ENCODE peak calls at places on chromosome 16, in six cellular contexts. One of them, this sample, is unnamed.

GRCh38 chr16:58661199-58661830 is 23.3 kb downstream of the SLC38A7 start:
- DNase-seq in tibial artery: no peak
- DNase-seq in fibroblast of mammary gland: peak
- DNase-seq in CD8-positive, alpha-beta T cell: no peak
- DNase-seq in gastrocnemius medialis: peak
- DNase-seq in CD4-positive, alpha-beta T cell: no peak
- DNase-seq in this sample: peak

GRCh38 chr16:68760671-68761275 is 23.7 kb downstream of the CDH1 start:
- DNase-seq in tibial artery: no peak
- DNase-seq in fibroblast of mammary gland: peak
- DNase-seq in CD8-positive, alpha-beta T cell: no peak
- DNase-seq in gastrocnemius medialis: no peak
- DNase-seq in CD4-positive, alpha-beta T cell: no peak
- DNase-seq in this sample: no peak

GRCh38 chr16:6160871-6161270 is 1063.3 kb upstream of the EEF2KMT start:
- DNase-seq in tibial artery: no peak
- DNase-seq in fibroblast of mammary gland: no peak
- DNase-seq in CD8-positive, alpha-beta T cell: no peak
- DNase-seq in gastrocnemius medialis: no peak
- DNase-seq in CD4-positive, alpha-beta T cell: no peak
- DNase-seq in this sample: no peak

GRCh38 chr16:12247811-12248210 is 271.3 kb downstream of the SNX29 start:
- DNase-seq in tibial artery: no peak
- DNase-seq in fibroblast of mammary gland: no peak
- DNase-seq in CD8-positive, alpha-beta T cell: no peak
- DNase-seq in gastrocnemius medialis: no peak
- DNase-seq in CD4-positive, alpha-beta T cell: no peak
- DNase-seq in this sample: no peak

GRCh38 chr16:85908444-85908843 is 9.5 kb downstream of the IRF8 start:
- DNase-seq in tibial artery: no peak
- DNase-seq in fibroblast of mammary gland: no peak
- DNase-seq in CD8-positive, alpha-beta T cell: no peak
- DNase-seq in gastrocnemius medialis: no peak
- DNase-seq in CD4-positive, alpha-beta T cell: no peak
- DNase-seq in this sample: no peak

GRCh38 chr16:22098538-22099255 is 6.4 kb downstream of the VWA3A start:
- DNase-seq in tibial artery: no peak
- DNase-seq in fibroblast of mammary gland: peak
- DNase-seq in CD8-positive, alpha-beta T cell: no peak
- DNase-seq in gastrocnemius medialis: no peak
- DNase-seq in CD4-positive, alpha-beta T cell: no peak
- DNase-seq in this sample: no peak

GRCh38 chr16:3147046-3147756 is 12.4 kb downstream of the ZNF213 start:
- DNase-seq in tibial artery: no peak
- DNase-seq in fibroblast of mammary gland: no peak
- DNase-seq in CD8-positive, alpha-beta T cell: no peak
- DNase-seq in gastrocnemius medialis: no peak
- DNase-seq in CD4-positive, alpha-beta T cell: no peak
- DNase-seq in this sample: no peak

GRCh38 chr16:22206847-22207714 is 1.0 kb downstream of the EEF2K start:
- DNase-seq in tibial artery: peak
- DNase-seq in fibroblast of mammary gland: peak
- DNase-seq in CD8-positive, alpha-beta T cell: peak
- DNase-seq in gastrocnemius medialis: peak
- DNase-seq in CD4-positive, alpha-beta T cell: no peak
- DNase-seq in this sample: peak

GRCh38 chr16:71933913-71934696 is 38.8 kb downstream of the IST1 start:
- DNase-seq in tibial artery: no peak
- DNase-seq in fibroblast of mammary gland: peak
- DNase-seq in CD8-positive, alpha-beta T cell: no peak
- DNase-seq in gastrocnemius medialis: no peak
- DNase-seq in CD4-positive, alpha-beta T cell: no peak
- DNase-seq in this sample: no peak

GRCh38 chr16:49474741-49475140 is 101.1 kb downstream of the C16orf78 start:
- DNase-seq in tibial artery: peak
- DNase-seq in fibroblast of mammary gland: no peak
- DNase-seq in CD8-positive, alpha-beta T cell: no peak
- DNase-seq in gastrocnemius medialis: no peak
- DNase-seq in CD4-positive, alpha-beta T cell: no peak
- DNase-seq in this sample: no peak

GRCh38 chr16:85903576-85903975 is 4.6 kb downstream of the IRF8 start:
- DNase-seq in tibial artery: no peak
- DNase-seq in fibroblast of mammary gland: no peak
- DNase-seq in CD8-positive, alpha-beta T cell: no peak
- DNase-seq in gastrocnemius medialis: no peak
- DNase-seq in CD4-positive, alpha-beta T cell: no peak
- DNase-seq in this sample: no peak

GRCh38 chr16:80518436-80518835 is 22.4 kb upstream of the DYNLRB2 start:
- DNase-seq in tibial artery: no peak
- DNase-seq in fibroblast of mammary gland: peak
- DNase-seq in CD8-positive, alpha-beta T cell: peak
- DNase-seq in gastrocnemius medialis: no peak
- DNase-seq in CD4-positive, alpha-beta T cell: peak
- DNase-seq in this sample: no peak

GRCh38 chr16:57422026-57422944 is 17.7 kb downstream of the CCL17 start:
- DNase-seq in tibial artery: peak
- DNase-seq in fibroblast of mammary gland: peak
- DNase-seq in CD8-positive, alpha-beta T cell: no peak
- DNase-seq in gastrocnemius medialis: no peak
- DNase-seq in CD4-positive, alpha-beta T cell: no peak
- DNase-seq in this sample: no peak

GRCh38 chr16:23125277-23125676 is 24.0 kb downstream of the USP31 start:
- DNase-seq in tibial artery: no peak
- DNase-seq in fibroblast of mammary gland: no peak
- DNase-seq in CD8-positive, alpha-beta T cell: no peak
- DNase-seq in gastrocnemius medialis: no peak
- DNase-seq in CD4-positive, alpha-beta T cell: no peak
- DNase-seq in this sample: no peak

GRCh38 chr16:87543436-87544191 is 50.8 kb upstream of the ZCCHC14 start:
- DNase-seq in tibial artery: no peak
- DNase-seq in fibroblast of mammary gland: peak
- DNase-seq in CD8-positive, alpha-beta T cell: no peak
- DNase-seq in gastrocnemius medialis: no peak
- DNase-seq in CD4-positive, alpha-beta T cell: no peak
- DNase-seq in this sample: no peak

GRCh38 chr16:14013571-14014283 is 57.4 kb upstream of the MRTFB start:
- DNase-seq in tibial artery: peak
- DNase-seq in fibroblast of mammary gland: peak
- DNase-seq in CD8-positive, alpha-beta T cell: no peak
- DNase-seq in gastrocnemius medialis: peak
- DNase-seq in CD4-positive, alpha-beta T cell: no peak
- DNase-seq in this sample: no peak

GRCh38 chr16:56990407-56991286 is 1.3 kb downstream of the NLRC5 start:
- DNase-seq in tibial artery: no peak
- DNase-seq in fibroblast of mammary gland: no peak
- DNase-seq in CD8-positive, alpha-beta T cell: no peak
- DNase-seq in gastrocnemius medialis: no peak
- DNase-seq in CD4-positive, alpha-beta T cell: no peak
- DNase-seq in this sample: no peak

GRCh38 chr16:50509521-50510341 is 38.5 kb upstream of the NKD1 start:
- DNase-seq in tibial artery: no peak
- DNase-seq in fibroblast of mammary gland: peak
- DNase-seq in CD8-positive, alpha-beta T cell: no peak
- DNase-seq in gastrocnemius medialis: no peak
- DNase-seq in CD4-positive, alpha-beta T cell: peak
- DNase-seq in this sample: peak

GRCh38 chr16:5350118-5350517 is 252.5 kb upstream of the EEF2KMT start:
- DNase-seq in tibial artery: no peak
- DNase-seq in fibroblast of mammary gland: no peak
- DNase-seq in CD8-positive, alpha-beta T cell: no peak
- DNase-seq in gastrocnemius medialis: no peak
- DNase-seq in CD4-positive, alpha-beta T cell: no peak
- DNase-seq in this sample: no peak

GRCh38 chr16:79618712-79619050 is 18.1 kb upstream of the MAF start:
- DNase-seq in tibial artery: no peak
- DNase-seq in fibroblast of mammary gland: no peak
- DNase-seq in CD8-positive, alpha-beta T cell: no peak
- DNase-seq in gastrocnemius medialis: no peak
- DNase-seq in CD4-positive, alpha-beta T cell: no peak
- DNase-seq in this sample: no peak

GRCh38 chr16:86602521-86602920 is 24.2 kb downstream of the FOXL1 start:
- DNase-seq in tibial artery: peak
- DNase-seq in fibroblast of mammary gland: no peak
- DNase-seq in CD8-positive, alpha-beta T cell: no peak
- DNase-seq in gastrocnemius medialis: no peak
- DNase-seq in CD4-positive, alpha-beta T cell: no peak
- DNase-seq in this sample: no peak

GRCh38 chr16:64280317-64280716 is 841.5 kb downstream of the CDH11 start:
- DNase-seq in tibial artery: no peak
- DNase-seq in fibroblast of mammary gland: no peak
- DNase-seq in CD8-positive, alpha-beta T cell: no peak
- DNase-seq in gastrocnemius medialis: no peak
- DNase-seq in CD4-positive, alpha-beta T cell: no peak
- DNase-seq in this sample: no peak

GRCh38 chr16:47129755-47130435 is 13.8 kb downstream of the NETO2 start:
- DNase-seq in tibial artery: no peak
- DNase-seq in fibroblast of mammary gland: no peak
- DNase-seq in CD8-positive, alpha-beta T cell: no peak
- DNase-seq in gastrocnemius medialis: no peak
- DNase-seq in CD4-positive, alpha-beta T cell: no peak
- DNase-seq in this sample: no peak

DNA sequence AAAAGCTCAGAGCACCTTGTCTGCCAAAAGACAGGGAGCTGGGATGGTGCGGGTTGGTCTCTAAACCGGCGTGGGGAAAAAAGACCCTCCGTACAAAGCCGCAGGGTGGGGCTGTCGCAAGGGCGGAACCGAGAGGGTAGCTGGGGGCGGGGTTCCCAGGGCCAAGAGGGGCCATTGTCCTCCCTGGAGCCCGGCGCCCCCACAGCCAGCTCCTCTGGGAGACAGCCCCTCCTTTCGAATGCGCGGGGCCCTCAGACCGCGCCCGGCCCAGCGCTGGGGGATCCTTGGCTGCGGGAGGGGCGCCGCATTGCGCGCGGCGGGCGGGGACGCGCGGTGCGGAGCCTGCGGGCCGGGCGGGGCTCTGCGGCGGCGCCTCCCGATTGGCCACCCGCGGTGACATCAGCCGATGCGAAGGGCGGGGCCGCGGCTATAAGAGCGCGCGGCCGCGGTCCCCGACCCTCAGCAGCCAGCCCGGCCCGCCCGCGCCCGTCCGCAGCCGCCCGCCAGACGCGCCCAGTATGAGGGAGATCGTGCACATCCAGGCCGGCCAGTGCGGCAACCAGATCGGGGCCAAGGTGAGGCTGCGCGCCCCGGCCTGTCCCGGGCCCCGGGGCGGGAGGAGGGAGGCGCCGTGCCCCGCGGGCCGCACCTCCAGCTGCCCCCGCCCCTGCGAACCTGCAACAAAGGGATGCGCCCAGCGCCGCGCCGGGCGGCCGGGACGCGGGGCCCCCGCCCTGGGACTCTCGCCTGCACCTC is at the start of gene TUBB3:
- DNase-seq in tibial artery: peak
- DNase-seq in fibroblast of mammary gland: peak
- DNase-seq in CD8-positive, alpha-beta T cell: no peak
- DNase-seq in gastrocnemius medialis: no peak
- DNase-seq in CD4-positive, alpha-beta T cell: no peak
- DNase-seq in this sample: peak
- TF ChIP-seq CTCF in tibial artery: no peak
- TF ChIP-seq CTCF in fibroblast of mammary gland: no peak
- TF ChIP-seq CTCF in CD8-positive, alpha-beta T cell: no peak
- TF ChIP-seq CTCF in gastrocnemius medialis: no peak
- TF ChIP-seq CTCF in CD4-positive, alpha-beta T cell: no peak
- TF ChIP-seq CTCF in this sample: no peak

GRCh38 chr16:4290236-4290830 is 17.5 kb upstream of the TFAP4 start:
- DNase-seq in tibial artery: no peak
- DNase-seq in fibroblast of mammary gland: peak
- DNase-seq in CD8-positive, alpha-beta T cell: no peak
- DNase-seq in gastrocnemius medialis: peak
- DNase-seq in CD4-positive, alpha-beta T cell: no peak
- DNase-seq in this sample: no peak
- TF ChIP-seq CTCF in tibial artery: peak
- TF ChIP-seq CTCF in fibroblast of mammary gland: no peak
- TF ChIP-seq CTCF in CD8-positive, alpha-beta T cell: no peak
- TF ChIP-seq CTCF in gastrocnemius medialis: no peak
- TF ChIP-seq CTCF in CD4-positive, alpha-beta T cell: no peak
- TF ChIP-seq CTCF in this sample: no peak

GRCh38 chr16:28063611-28064061 is at the start of gene GSG1L:
- DNase-seq in tibial artery: no peak
- DNase-seq in fibroblast of mammary gland: no peak
- DNase-seq in CD8-positive, alpha-beta T cell: no peak
- DNase-seq in gastrocnemius medialis: no peak
- DNase-seq in CD4-positive, alpha-beta T cell: no peak
- DNase-seq in this sample: peak
- TF ChIP-seq CTCF in tibial artery: peak
- TF ChIP-seq CTCF in fibroblast of mammary gland: no peak
- TF ChIP-seq CTCF in CD8-positive, alpha-beta T cell: no peak
- TF ChIP-seq CTCF in gastrocnemius medialis: no peak
- TF ChIP-seq CTCF in CD4-positive, alpha-beta T cell: no peak
- TF ChIP-seq CTCF in this sample: no peak

GRCh38 chr16:30987581-30988190 is 2.7 kb downstream of the HSD3B7 start:
- DNase-seq in tibial artery: no peak
- DNase-seq in fibroblast of mammary gland: no peak
- DNase-seq in CD8-positive, alpha-beta T cell: no peak
- DNase-seq in gastrocnemius medialis: no peak
- DNase-seq in CD4-positive, alpha-beta T cell: no peak
- DNase-seq in this sample: no peak

GRCh38 chr16:30984669-30985400 is at the start of gene HSD3B7:
- DNase-seq in tibial artery: peak
- DNase-seq in fibroblast of mammary gland: peak
- DNase-seq in CD8-positive, alpha-beta T cell: peak
- DNase-seq in gastrocnemius medialis: peak
- DNase-seq in CD4-positive, alpha-beta T cell: peak
- DNase-seq in this sample: peak

GRCh38 chr16:30985401-30986128 is 558 bp downstream of the HSD3B7 start:
- DNase-seq in tibial artery: no peak
- DNase-seq in fibroblast of mammary gland: peak
- DNase-seq in CD8-positive, alpha-beta T cell: no peak
- DNase-seq in gastrocnemius medialis: peak
- DNase-seq in CD4-positive, alpha-beta T cell: no peak
- DNase-seq in this sample: no peak

GRCh38 chr16:30983898-30984610 is 953 bp upstream of the HSD3B7 start:
- DNase-seq in tibial artery: no peak
- DNase-seq in fibroblast of mammary gland: no peak
- DNase-seq in CD8-positive, alpha-beta T cell: no peak
- DNase-seq in gastrocnemius medialis: no peak
- DNase-seq in CD4-positive, alpha-beta T cell: no peak
- DNase-seq in this sample: no peak

DNA sequence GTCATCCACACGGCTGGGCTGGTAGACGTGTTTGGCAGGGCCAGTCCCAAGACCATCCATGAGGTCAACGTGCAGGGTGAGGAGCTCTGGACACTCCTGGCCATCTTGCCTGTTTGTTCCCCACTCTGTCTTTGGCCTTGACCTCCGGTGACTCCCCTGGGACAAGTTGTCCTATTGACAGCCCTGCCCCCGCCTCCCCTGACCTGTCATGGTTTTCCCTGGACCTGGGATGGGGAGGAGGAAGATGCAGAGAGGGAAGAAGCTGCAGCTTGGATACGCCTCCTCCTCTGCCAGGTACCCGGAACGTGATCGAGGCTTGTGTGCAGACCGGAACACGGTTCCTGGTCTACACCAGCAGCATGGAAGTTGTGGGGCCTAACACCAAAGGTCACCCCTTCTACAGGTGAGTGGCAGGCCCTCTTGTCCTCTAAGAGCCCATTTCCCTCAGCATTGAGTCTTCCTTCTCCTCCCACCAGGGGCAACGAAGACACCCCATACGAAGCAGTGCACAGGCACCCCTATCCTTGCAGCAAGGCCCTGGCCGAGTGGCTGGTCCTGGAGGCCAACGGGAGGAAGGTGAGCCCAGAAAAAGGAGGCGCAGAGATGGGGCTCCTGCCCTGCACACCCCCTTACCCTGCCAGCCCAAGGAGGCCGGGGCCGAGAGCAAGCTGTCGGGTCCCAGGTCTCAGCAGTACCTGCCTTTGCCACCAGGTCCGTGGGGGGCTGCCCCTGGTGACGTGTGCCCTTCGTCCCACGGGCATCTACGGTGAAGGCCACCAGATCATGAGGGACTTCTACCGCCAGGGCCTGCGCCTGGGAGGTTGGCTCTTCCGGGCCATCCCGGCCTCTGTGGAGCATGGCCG is 1.4 kb downstream of the HSD3B7 start:
- DNase-seq in tibial artery: no peak
- DNase-seq in fibroblast of mammary gland: no peak
- DNase-seq in CD8-positive, alpha-beta T cell: no peak
- DNase-seq in gastrocnemius medialis: no peak
- DNase-seq in CD4-positive, alpha-beta T cell: no peak
- DNase-seq in this sample: no peak
- TF ChIP-seq CTCF in tibial artery: no peak
- TF ChIP-seq CTCF in fibroblast of mammary gland: no peak
- TF ChIP-seq CTCF in CD8-positive, alpha-beta T cell: no peak
- TF ChIP-seq CTCF in gastrocnemius medialis: no peak
- TF ChIP-seq CTCF in CD4-positive, alpha-beta T cell: no peak
- TF ChIP-seq CTCF in this sample: no peak